ENCODE peak calls at places on chromosomes 6 and 20, in seven cellular contexts. One of them, this sample, is unnamed.

GRCh38 chr6:44608175-44608574 is 220.7 kb downstream of the CDC5L start:
- DNase-seq in lower leg skin: no peak
- DNase-seq in germinal center: no peak
- DNase-seq in CD4-positive, alpha-beta T cell: no peak
- DNase-seq in mucosa of gallbladder: no peak
- DNase-seq in activated naive CD4-positive, alpha-beta T cell treated with anti-CD3 and anti-CD28 coated beads, Interleukin-2, amount 50 U/mL, for 72 hours: peak
- DNase-seq in GM13976: no peak
- DNase-seq in this sample: no peak

GRCh38 chr6:24935753-24936152 is at the start of gene RIPOR2:
- DNase-seq in CD4-positive, alpha-beta T cell: peak
- DNase-seq in lower leg skin: no peak
- DNase-seq in germinal center: peak
- DNase-seq in mucosa of gallbladder: no peak
- DNase-seq in activated naive CD4-positive, alpha-beta T cell treated with anti-CD3 and anti-CD28 coated beads, Interleukin-2, amount 50 U/mL, for 72 hours: no peak
- DNase-seq in GM13976: no peak
- DNase-seq in this sample: no peak

GRCh38 chr20:38373231-38373867 is 27.1 kb downstream of the LBP start:
- DNase-seq in germinal center: no peak
- DNase-seq in mucosa of gallbladder: no peak
- DNase-seq in activated naive CD4-positive, alpha-beta T cell treated with anti-CD3 and anti-CD28 coated beads, Interleukin-2, amount 50 U/mL, for 72 hours: no peak
- DNase-seq in GM13976: no peak
- DNase-seq in lower leg skin: no peak
- DNase-seq in CD4-positive, alpha-beta T cell: no peak
- DNase-seq in this sample: no peak

GRCh38 chr6:164108869-164109769 is 694.6 kb downstream of the QKI start:
- DNase-seq in lower leg skin: peak
- DNase-seq in germinal center: no peak
- DNase-seq in CD4-positive, alpha-beta T cell: no peak
- DNase-seq in activated naive CD4-positive, alpha-beta T cell treated with anti-CD3 and anti-CD28 coated beads, Interleukin-2, amount 50 U/mL, for 72 hours: no peak
- DNase-seq in mucosa of gallbladder: peak
- DNase-seq in GM13976: no peak
- DNase-seq in this sample: no peak

GRCh38 chr20:62922451-62922921 is 3.8 kb downstream of the DIDO1 start:
- DNase-seq in CD4-positive, alpha-beta T cell: peak
- DNase-seq in activated naive CD4-positive, alpha-beta T cell treated with anti-CD3 and anti-CD28 coated beads, Interleukin-2, amount 50 U/mL, for 72 hours: peak
- DNase-seq in germinal center: no peak
- DNase-seq in mucosa of gallbladder: no peak
- DNase-seq in lower leg skin: no peak
- DNase-seq in GM13976: no peak
- DNase-seq in this sample: no peak

GRCh38 chr6:144637535-144637934 is 352.4 kb downstream of the UTRN start:
- DNase-seq in activated naive CD4-positive, alpha-beta T cell treated with anti-CD3 and anti-CD28 coated beads, Interleukin-2, amount 50 U/mL, for 72 hours: no peak
- DNase-seq in lower leg skin: no peak
- DNase-seq in mucosa of gallbladder: no peak
- DNase-seq in germinal center: no peak
- DNase-seq in GM13976: no peak
- DNase-seq in CD4-positive, alpha-beta T cell: no peak
- DNase-seq in this sample: no peak

GRCh38 chr6:127854009-127854408 is 46.8 kb downstream of the THEMIS start:
- DNase-seq in GM13976: no peak
- DNase-seq in CD4-positive, alpha-beta T cell: no peak
- DNase-seq in lower leg skin: no peak
- DNase-seq in mucosa of gallbladder: no peak
- DNase-seq in germinal center: no peak
- DNase-seq in activated naive CD4-positive, alpha-beta T cell treated with anti-CD3 and anti-CD28 coated beads, Interleukin-2, amount 50 U/mL, for 72 hours: no peak
- DNase-seq in this sample: peak

GRCh38 chr6:143507358-143508145 is 4.0 kb downstream of the FUCA2 start:
- DNase-seq in mucosa of gallbladder: no peak
- DNase-seq in activated naive CD4-positive, alpha-beta T cell treated with anti-CD3 and anti-CD28 coated beads, Interleukin-2, amount 50 U/mL, for 72 hours: no peak
- DNase-seq in lower leg skin: no peak
- DNase-seq in germinal center: peak
- DNase-seq in CD4-positive, alpha-beta T cell: no peak
- DNase-seq in GM13976: peak
- DNase-seq in this sample: no peak

GRCh38 chr6:5518936-5519491 is 257.7 kb downstream of the FARS2 start:
- DNase-seq in GM13976: no peak
- DNase-seq in activated naive CD4-positive, alpha-beta T cell treated with anti-CD3 and anti-CD28 coated beads, Interleukin-2, amount 50 U/mL, for 72 hours: no peak
- DNase-seq in germinal center: no peak
- DNase-seq in lower leg skin: no peak
- DNase-seq in CD4-positive, alpha-beta T cell: no peak
- DNase-seq in mucosa of gallbladder: no peak
- DNase-seq in this sample: no peak

GRCh38 chr6:151900897-151901485 is 93.5 kb downstream of the ESR1 start:
- DNase-seq in activated naive CD4-positive, alpha-beta T cell treated with anti-CD3 and anti-CD28 coated beads, Interleukin-2, amount 50 U/mL, for 72 hours: no peak
- DNase-seq in lower leg skin: no peak
- DNase-seq in CD4-positive, alpha-beta T cell: no peak
- DNase-seq in mucosa of gallbladder: no peak
- DNase-seq in GM13976: no peak
- DNase-seq in germinal center: no peak
- DNase-seq in this sample: no peak

GRCh38 chr6:5855787-5856186 is 150.9 kb downstream of the NRN1 start:
- DNase-seq in mucosa of gallbladder: no peak
- DNase-seq in CD4-positive, alpha-beta T cell: no peak
- DNase-seq in lower leg skin: no peak
- DNase-seq in germinal center: no peak
- DNase-seq in GM13976: no peak
- DNase-seq in activated naive CD4-positive, alpha-beta T cell treated with anti-CD3 and anti-CD28 coated beads, Interleukin-2, amount 50 U/mL, for 72 hours: no peak
- DNase-seq in this sample: no peak

GRCh38 chr6:108837236-108837971 is 10.8 kb upstream of the ARMC2 start:
- DNase-seq in activated naive CD4-positive, alpha-beta T cell treated with anti-CD3 and anti-CD28 coated beads, Interleukin-2, amount 50 U/mL, for 72 hours: no peak
- DNase-seq in germinal center: no peak
- DNase-seq in GM13976: no peak
- DNase-seq in mucosa of gallbladder: no peak
- DNase-seq in CD4-positive, alpha-beta T cell: no peak
- DNase-seq in lower leg skin: no peak
- DNase-seq in this sample: no peak

GRCh38 chr6:46921731-46922130 is at the start of gene ADGRF5:
- DNase-seq in lower leg skin: no peak
- DNase-seq in CD4-positive, alpha-beta T cell: no peak
- DNase-seq in activated naive CD4-positive, alpha-beta T cell treated with anti-CD3 and anti-CD28 coated beads, Interleukin-2, amount 50 U/mL, for 72 hours: no peak
- DNase-seq in mucosa of gallbladder: no peak
- DNase-seq in GM13976: no peak
- DNase-seq in germinal center: no peak
- DNase-seq in this sample: no peak

GRCh38 chr6:94052754-94053153 is 633.4 kb upstream of the EPHA7 start:
- DNase-seq in germinal center: no peak
- DNase-seq in mucosa of gallbladder: no peak
- DNase-seq in lower leg skin: no peak
- DNase-seq in CD4-positive, alpha-beta T cell: no peak
- DNase-seq in GM13976: no peak
- DNase-seq in activated naive CD4-positive, alpha-beta T cell treated with anti-CD3 and anti-CD28 coated beads, Interleukin-2, amount 50 U/mL, for 72 hours: no peak
- DNase-seq in this sample: peak

GRCh38 chr6:159929819-159930218 is 39.0 kb downstream of the MAS1 start:
- DNase-seq in germinal center: no peak
- DNase-seq in lower leg skin: no peak
- DNase-seq in CD4-positive, alpha-beta T cell: peak
- DNase-seq in GM13976: peak
- DNase-seq in mucosa of gallbladder: no peak
- DNase-seq in activated naive CD4-positive, alpha-beta T cell treated with anti-CD3 and anti-CD28 coated beads, Interleukin-2, amount 50 U/mL, for 72 hours: no peak
- DNase-seq in this sample: peak

GRCh38 chr20:23031346-23031745 is 3.8 kb upstream of the SSTR4 start:
- DNase-seq in mucosa of gallbladder: no peak
- DNase-seq in activated naive CD4-positive, alpha-beta T cell treated with anti-CD3 and anti-CD28 coated beads, Interleukin-2, amount 50 U/mL, for 72 hours: no peak
- DNase-seq in CD4-positive, alpha-beta T cell: no peak
- DNase-seq in germinal center: no peak
- DNase-seq in lower leg skin: no peak
- DNase-seq in GM13976: no peak
- DNase-seq in this sample: no peak

GRCh38 chr6:44202972-44203750 is 13.6 kb upstream of the MYMX start:
- DNase-seq in activated naive CD4-positive, alpha-beta T cell treated with anti-CD3 and anti-CD28 coated beads, Interleukin-2, amount 50 U/mL, for 72 hours: no peak
- DNase-seq in GM13976: no peak
- DNase-seq in germinal center: no peak
- DNase-seq in CD4-positive, alpha-beta T cell: no peak
- DNase-seq in lower leg skin: no peak
- DNase-seq in mucosa of gallbladder: no peak
- DNase-seq in this sample: peak

GRCh38 chr6:71080793-71081192 is 123.9 kb upstream of the B3GAT2 start:
- DNase-seq in germinal center: no peak
- DNase-seq in GM13976: no peak
- DNase-seq in mucosa of gallbladder: no peak
- DNase-seq in lower leg skin: no peak
- DNase-seq in activated naive CD4-positive, alpha-beta T cell treated with anti-CD3 and anti-CD28 coated beads, Interleukin-2, amount 50 U/mL, for 72 hours: no peak
- DNase-seq in CD4-positive, alpha-beta T cell: no peak
- DNase-seq in this sample: no peak

GRCh38 chr6:138609801-138610430 is 110.6 kb upstream of the NHSL1 start:
- DNase-seq in CD4-positive, alpha-beta T cell: no peak
- DNase-seq in germinal center: no peak
- DNase-seq in activated naive CD4-positive, alpha-beta T cell treated with anti-CD3 and anti-CD28 coated beads, Interleukin-2, amount 50 U/mL, for 72 hours: no peak
- DNase-seq in GM13976: no peak
- DNase-seq in lower leg skin: no peak
- DNase-seq in mucosa of gallbladder: no peak
- DNase-seq in this sample: no peak